ENCODE peak calls at places on chromosomes 11 and 22, in seven cellular contexts. X is GM12865, E is neural progenitor cell, I is H7, Q is AG09309, G is cardiac fibroblast, Y is left lung. S is an unnamed sample.

GRCh38 chr11:75582935-75583709 is 21.1 kb downstream of the SERPINH1 start:
- DNase-seq in G (peak), Y (peak), I (peak), X (peak), Q (no peak), E (peak), S (peak)

GRCh38 chr11:132125855-132126841 is 755.7 kb downstream of the NTM start:
- DNase-seq in E (peak), X (peak), G (peak), Y (no peak), I (peak), Q (no peak), S (peak)

GRCh38 chr11:11505190-11505589 is 116.6 kb downstream of the GALNT18 start:
- DNase-seq in Y (no peak), I (no peak), X (no peak), G (no peak), E (no peak), Q (peak), S (no peak)

GRCh38 chr22:26565181-26565580 is 24.8 kb downstream of the TPST2 start:
- DNase-seq in Q (no peak), E (no peak), G (no peak), X (no peak), Y (no peak), I (no peak), S (no peak)

GRCh38 chr22:22887621-22888503 is at the start of gene IGLL5:
- DNase-seq in G (no peak), E (no peak), Y (no peak), Q (no peak), I (peak), X (peak), S (no peak)

GRCh38 chr11:126598344-126599092 is 243.0 kb downstream of the ST3GAL4 start:
- DNase-seq in G (no peak), I (peak), Q (no peak), E (peak), X (no peak), Y (no peak), S (no peak)

GRCh38 chr11:93370260-93370659 is 39.7 kb downstream of the DEUP1 start:
- DNase-seq in I (no peak), E (no peak), Y (no peak), G (peak), X (no peak), Q (peak), S (peak)

GRCh38 chr11:114063149-114063828 is 3.8 kb downstream of the ZBTB16 start:
- DNase-seq in E (no peak), G (no peak), Y (no peak), I (no peak), X (no peak), Q (no peak), S (no peak)

GRCh38 chr11:34064291-34064690 is 12.8 kb downstream of the CAPRIN1 start:
- DNase-seq in Y (no peak), Q (no peak), G (no peak), I (no peak), E (no peak), X (no peak), S (no peak)

GRCh38 chr22:33865996-33866395 is 54.3 kb downstream of the LARGE1 start:
- DNase-seq in Q (no peak), G (no peak), E (no peak), I (no peak), Y (no peak), X (no peak), S (no peak)

GRCh38 chr11:3857628-3858027 is 2.2 kb downstream of the STIM1 start:
- DNase-seq in I (no peak), X (no peak), G (no peak), E (no peak), Q (no peak), Y (no peak), S (no peak)

GRCh38 chr11:3854977-3855807 is at the start of gene STIM1:
- DNase-seq in X (peak), Q (peak), E (peak), G (peak), Y (peak), I (peak), S (peak)

GRCh38 chr11:3855808-3856491 is 486 bp downstream of the STIM1 start:
- DNase-seq in E (peak), Q (no peak), X (peak), Y (peak), I (peak), G (peak), S (no peak)

GRCh38 chr11:3854660-3854976 is 846 bp upstream of the STIM1 start:
- DNase-seq in X (no peak), I (no peak), Y (no peak), G (no peak), Q (no peak), E (no peak), S (no peak)

GRCh38 chr11:3856856-3857553 is 1.5 kb downstream of the STIM1 start:
- DNase-seq in I (no peak), X (no peak), E (no peak), Y (no peak), Q (no peak), G (no peak), S (no peak)
- H3K4me3 ChIP-seq in I (no peak), X (peak), E (peak), Y (peak), Q (peak), G (no peak), S (peak)

GRCh38 chr22:39470462-39471335 is 13.9 kb downstream of the MGAT3 start:
- DNase-seq in E (peak), I (peak), X (no peak), Q (no peak), Y (no peak), G (no peak), S (no peak)
- H3K4me3 ChIP-seq in E (no peak), I (no peak), X (peak), Q (no peak), Y (no peak), G (no peak), S (no peak)

GRCh38 chr11:96155627-96156378 is 187.2 kb downstream of the MAML2 start:
- DNase-seq in Y (peak), X (peak), I (peak), E (peak), Q (peak), G (peak), S (peak)
- H3K4me3 ChIP-seq in Y (no peak), X (no peak), I (no peak), E (no peak), Q (peak), G (peak), S (peak)

DNA sequence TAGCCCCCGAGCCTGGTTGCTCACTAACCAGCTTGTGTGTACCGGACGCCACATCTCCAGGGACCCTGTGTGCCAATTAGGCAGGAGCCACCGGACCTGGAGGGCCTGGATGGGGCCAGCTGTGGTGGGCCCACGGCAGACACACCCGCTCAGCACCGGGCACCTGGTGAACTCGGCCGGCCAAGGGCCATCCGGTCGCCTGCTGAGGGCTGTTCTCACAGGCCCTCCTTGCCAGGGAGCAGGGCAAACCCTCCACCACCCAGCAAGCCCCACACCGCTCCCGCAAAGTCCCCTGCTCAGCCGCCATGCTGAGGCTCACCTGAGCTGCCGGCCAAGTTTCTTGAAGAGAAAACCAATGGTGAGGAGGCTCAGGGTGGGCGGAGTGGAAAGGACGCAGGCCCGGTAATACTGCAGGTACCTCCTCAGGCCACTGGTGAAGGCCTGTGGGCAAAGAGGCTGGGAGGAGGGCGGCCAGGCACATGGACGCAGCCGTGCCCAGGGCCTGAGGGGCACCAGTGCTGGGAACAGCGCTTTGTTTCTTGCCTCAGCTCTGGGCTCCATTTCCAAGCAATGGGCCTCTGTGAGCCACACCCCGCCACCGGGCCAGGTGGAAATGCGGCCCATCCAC is 17.1 kb downstream of the TUBGCP6 start:
- DNase-seq in E (no peak), I (no peak), Y (no peak), Q (no peak), G (no peak), X (no peak), S (no peak)
- H3K4me3 ChIP-seq in E (no peak), I (no peak), Y (no peak), Q (no peak), G (no peak), X (no peak), S (no peak)

GRCh38 chr11:66113132-66113856 is 43.2 kb downstream of the PACS1 start:
- DNase-seq in Y (no peak), Q (no peak), I (no peak), G (peak), E (no peak), X (no peak), S (peak)

GRCh38 chr11:66109294-66109693 is 39.2 kb downstream of the PACS1 start:
- DNase-seq in X (no peak), Q (no peak), Y (no peak), E (no peak), I (no peak), G (no peak), S (no peak)

GRCh38 chr11:66112640-66113098 is 42.6 kb downstream of the PACS1 start:
- DNase-seq in X (peak), I (no peak), E (no peak), G (peak), Q (peak), Y (no peak), S (peak)

GRCh38 chr11:66111158-66111557 is 41.1 kb downstream of the PACS1 start:
- DNase-seq in I (no peak), X (no peak), E (no peak), Y (no peak), G (no peak), Q (no peak), S (no peak)

GRCh38 chr11:66112041-66112491 is 42.0 kb downstream of the PACS1 start:
- DNase-seq in G (no peak), E (no peak), Q (no peak), Y (no peak), X (peak), I (peak), S (peak)
- H3K4me3 ChIP-seq in G (no peak), E (no peak), Q (no peak), Y (no peak), X (no peak), I (no peak), S (no peak)

DNA sequence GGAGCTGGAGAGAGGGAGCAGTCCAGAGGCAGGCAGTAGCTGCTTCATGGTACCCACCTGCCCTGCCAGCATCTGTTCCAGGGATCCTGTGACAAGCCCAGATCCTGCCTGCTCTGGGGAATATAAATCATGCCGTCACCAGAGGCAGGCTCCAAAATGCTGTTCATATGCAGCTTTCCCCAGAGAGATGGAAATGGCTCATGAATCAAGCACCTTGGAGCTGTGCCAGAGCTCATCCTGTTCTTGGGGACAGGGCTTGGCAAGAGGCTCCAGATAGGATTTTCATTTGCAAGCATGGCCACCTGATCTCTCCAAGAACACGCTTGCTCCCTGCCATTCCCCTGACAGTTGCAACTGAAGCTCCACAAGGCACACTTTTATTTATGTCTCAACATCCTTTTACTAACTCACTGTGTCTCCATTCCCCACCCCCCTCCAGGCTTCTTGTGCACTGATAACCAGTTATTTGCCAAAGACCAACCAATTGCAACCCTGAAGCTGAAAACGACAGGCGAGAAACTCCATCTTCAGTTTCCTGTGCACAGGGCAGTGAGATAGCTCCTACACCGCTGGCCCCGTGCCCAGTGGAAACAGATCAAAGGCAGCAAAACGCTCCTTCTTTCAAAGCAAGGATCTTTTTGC is 115.8 kb upstream of the PITPNB start:
- DNase-seq in Q (no peak), X (peak), G (peak), I (no peak), Y (no peak), E (no peak), S (peak)
- H3K4me3 ChIP-seq in Q (no peak), X (no peak), G (no peak), I (no peak), Y (no peak), E (no peak), S (no peak)

S was measured in choroid plexus epithelial cell.